ENCODE peak calls at places on chromosomes 13 and 19, in four cellular contexts. Y is K562, Q is GM12878, U is HepG2. B is an unnamed sample.
A peak's percentile ranks its signal among the peaks of the same experiment; 100 is the strongest.

GRCh38 chr19:56270676-56271075 is 1.9 kb upstream of the EDDM13 start:
- DNase-seq in Q (no peak), U (no peak), Y (no peak), B (no peak)

GRCh38 chr13:29844441-29844840 is 6.0 kb downstream of the UBL3 start:
- DNase-seq in Q (no peak), Y (no peak), U (no peak), B (no peak)

GRCh38 chr19:11191273-11191755 is 6.0 kb downstream of the KANK2 start:
- DNase-seq in U (no peak), Y (peak; percentile 85), Q (no peak), B (peak; percentile 42)

GRCh38 chr13:50214514-50214913 is 199.3 kb downstream of the KCNRG start:
- DNase-seq in Y (no peak), Q (no peak), U (no peak), B (no peak)

GRCh38 chr13:114045113-114045735 is 71.3 kb upstream of the C13orf46 start:
- DNase-seq in U (no peak), Q (no peak), Y (no peak), B (no peak)

GRCh38 chr13:88068316-88068715 is 397.1 kb downstream of the SLITRK5 start:
- DNase-seq in Q (no peak), U (no peak), Y (no peak), B (no peak)

GRCh38 chr19:2032296-2032941 is 16.9 kb upstream of the BTBD2 start:
- DNase-seq in Q (no peak), Y (no peak), U (no peak), B (no peak)

GRCh38 chr19:38223119-38223523 is 901 bp downstream of the DPF1 start:
- DNase-seq in Y (no peak), Q (no peak), U (no peak), B (no peak)

GRCh38 chr13:73158851-73159250 is 100.0 kb downstream of the KLF5 start:
- DNase-seq in Q (no peak), U (no peak), Y (no peak), B (no peak)

GRCh38 chr13:101845501-101846012 is 393.1 kb downstream of the ITGBL1 start:
- DNase-seq in U (peak; percentile 22), Q (no peak), Y (no peak), B (no peak)

GRCh38 chr13:45036206-45036605 is 46.9 kb downstream of the GPALPP1 start:
- DNase-seq in U (no peak), Q (no peak), Y (no peak), B (peak; percentile 9)

GRCh38 chr19:38933544-38933943 is 2.8 kb downstream of the MRPS12 start:
- DNase-seq in U (no peak), Y (no peak), Q (no peak), B (no peak)

GRCh38 chr19:35107541-35107939 is 8.1 kb upstream of the FXYD3 start:
- DNase-seq in U (peak; percentile 90), Q (no peak), Y (peak; percentile 80), B (no peak)

GRCh38 chr13:24145231-24145630 is 15.3 kb upstream of the SPATA13 start:
- DNase-seq in U (no peak), Q (no peak), Y (no peak), B (no peak)

GRCh38 chr19:30063184-30064020 is 121.4 kb downstream of the URI1 start:
- DNase-seq in U (no peak), Q (no peak), Y (no peak), B (no peak)

GRCh38 chr13:112814905-112815585 is 125.2 kb downstream of the ATP11A start:
- DNase-seq in Q (no peak), Y (no peak), U (no peak), B (no peak)

GRCh38 chr19:44841255-44841654 is 4.8 kb upstream of the NECTIN2 start:
- DNase-seq in U (no peak), Y (no peak), Q (no peak), B (no peak)

GRCh38 chr13:101065314-101065713 is 351.0 kb downstream of the NALCN start:
- DNase-seq in Y (no peak), U (no peak), Q (no peak), B (no peak)

GRCh38 chr13:107824636-107825035 is 390.7 kb downstream of the LIG4 start:
- DNase-seq in U (no peak), Y (no peak), Q (no peak), B (no peak)

GRCh38 chr19:40799558-40800338 is 757 bp downstream of the EGLN2 start:
- DNase-seq in U (no peak), Q (no peak), Y (peak; percentile 64), B (peak; percentile 69)

GRCh38 chr13:79451500-79451962 is 29.4 kb upstream of the NDFIP2 start:
- DNase-seq in Y (peak; percentile 82), U (no peak), Q (peak; percentile 71), B (peak; percentile 46)

GRCh38 chr13:40613192-40613818 is 53.1 kb downstream of the FOXO1 start:
- DNase-seq in U (no peak), Q (peak; percentile 64), Y (no peak), B (no peak)

GRCh38 chr19:44164327-44164672 is 600 bp upstream of the ZNF226 start:
- DNase-seq in Y (no peak), Q (no peak), U (no peak), B (no peak)

GRCh38 chr19:45999653-46000121 is 4.4 kb downstream of the CCDC61 start:
- DNase-seq in Y (peak; percentile 57), Q (no peak), U (no peak), B (peak; percentile 87)

GRCh38 chr13:110311721-110312668 is 4.9 kb downstream of the COL4A2 start:
- DNase-seq in Q (no peak), Y (no peak), U (no peak), B (no peak)

GRCh38 chr19:44596428-44597130 is 16.8 kb upstream of the IGSF23 start:
- DNase-seq in Q (no peak), U (peak; percentile 79), Y (peak; percentile 23), B (no peak)

GRCh38 chr13:36163809-36164308 is 32.7 kb upstream of the DCLK1 start:
- DNase-seq in Y (no peak), U (no peak), Q (no peak), B (peak; percentile 21)

GRCh38 chr19:6519289-6519688 is 11.5 kb upstream of the TNFSF9 start:
- DNase-seq in U (no peak), Y (no peak), Q (no peak), B (no peak)
- TF ChIP-seq JUNB in U (no peak), Y (no peak), Q (peak; percentile 57), B (no peak)

DNA sequence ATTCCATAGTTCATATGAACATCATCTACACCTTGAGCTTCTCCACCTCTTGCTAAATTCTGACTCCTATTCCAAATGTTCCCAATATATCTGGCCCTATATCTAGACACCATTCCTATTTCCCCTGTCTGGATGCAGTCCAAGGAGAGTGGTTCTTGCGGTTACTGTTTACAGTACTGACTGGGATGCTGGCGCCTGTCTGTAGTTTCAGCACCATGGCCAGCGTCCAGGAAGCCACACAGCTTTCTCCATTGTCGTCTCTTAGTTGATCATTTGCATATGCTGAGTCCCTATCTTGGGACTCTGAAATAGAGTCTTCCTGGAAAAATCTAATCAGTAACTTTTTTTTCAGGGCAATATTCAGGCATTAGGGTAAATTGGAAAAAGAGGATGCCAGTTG is 14.9 kb downstream of the LAIR2 start:
- DNase-seq in Q (no peak), Y (peak; percentile 73), U (peak; percentile 52), B (peak; percentile 78)
- TF ChIP-seq REST in Q (peak; percentile 99), Y (peak; percentile 99), U (peak; percentile 93), B (peak; percentile 86)

DNA sequence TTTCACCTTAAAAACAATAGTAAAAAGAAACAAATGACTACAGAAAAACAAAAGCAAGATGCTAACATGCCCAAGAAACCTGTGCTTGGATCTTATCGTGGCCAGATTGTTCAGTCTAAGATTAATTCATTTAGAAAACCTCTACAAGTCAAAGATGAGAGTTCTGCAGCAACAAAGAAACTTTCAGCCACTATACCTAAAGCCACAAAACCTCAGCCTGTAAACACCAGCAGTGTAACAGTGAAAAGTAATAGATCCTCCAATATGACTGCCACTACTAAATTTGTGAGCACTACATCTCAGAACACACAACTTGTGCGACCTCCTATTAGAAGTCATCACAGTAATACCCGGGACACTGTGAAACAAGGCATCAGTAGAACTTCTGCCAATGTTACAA is 6.0 kb downstream of the CKAP2 start:
- DNase-seq in Y (no peak), U (no peak), Q (no peak), B (no peak)
- TF ChIP-seq CREB1 in Y (no peak), U (no peak), Q (no peak), B (no peak)

DNA sequence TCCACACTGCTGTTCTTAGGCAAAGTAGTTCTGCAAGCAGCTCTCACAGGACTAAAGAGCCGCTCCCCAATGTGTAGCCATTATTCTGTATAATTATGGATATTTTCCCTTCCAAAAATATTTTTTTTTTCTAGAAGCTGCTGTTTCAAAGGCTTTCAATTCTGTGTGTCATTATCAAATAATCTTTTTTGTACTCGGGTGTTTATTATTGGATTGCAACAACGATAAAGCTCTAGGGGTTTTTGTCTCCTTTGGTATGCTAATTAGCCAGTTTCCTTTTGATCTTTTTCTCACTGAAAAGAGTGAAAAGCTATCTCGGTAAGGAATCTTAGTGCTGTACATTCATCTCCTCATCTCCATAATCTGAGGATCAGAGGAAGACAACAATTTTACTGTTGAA is 136.6 kb downstream of the OLFM4 start:
- DNase-seq in U (no peak), Y (no peak), Q (no peak), B (no peak)
- TF ChIP-seq JUNB in U (no peak), Y (no peak), Q (no peak), B (no peak)

B was measured in GM23338.